ENCODE peak calls at places on chromosomes 4 and X, in nine cellular contexts. A, R, M, Q, S, C, F, X and N are unnamed samples. For H3K36me3 and H3K4me1, the result is how much of the 10 kb centered on the place peaks cover.

GRCh38 chrX:129737921-129738320 is 858 bp upstream of the XPNPEP2 start:
- DNase-seq in X (peak), F (no peak), M (no peak), C (no peak), Q (peak), A (no peak), S (no peak), R (no peak), N (no peak)

GRCh38 chrX:22313757-22314156 is 41.0 kb downstream of the CBLL2 start:
- DNase-seq in S (no peak), M (no peak), X (no peak), R (no peak), Q (no peak), F (no peak), C (no peak), A (no peak), N (no peak)

GRCh38 chr4:149409186-149410056 is 406.2 kb downstream of the IQCM start:
- DNase-seq in A (no peak), X (no peak), F (no peak), R (peak), Q (peak), S (no peak), C (peak), M (peak), N (no peak)

GRCh38 chr4:27123050-27123768 is 262.6 kb downstream of the STIM2 start:
- DNase-seq in F (peak), X (no peak), M (no peak), S (no peak), Q (no peak), C (no peak), R (peak), A (no peak), N (peak)

GRCh38 chr4:7237863-7238262 is 45.5 kb downstream of the SORCS2 start:
- DNase-seq in M (no peak), X (no peak), R (no peak), A (no peak), C (no peak), Q (no peak), F (no peak), S (no peak), N (no peak)

GRCh38 chr4:21034728-21035127 is 334.5 kb downstream of the PACRGL start:
- DNase-seq in C (no peak), Q (no peak), F (no peak), S (no peak), M (no peak), R (no peak), X (no peak), A (no peak), N (no peak)

GRCh38 chr4:189498457-189498856 is 442.2 kb upstream of the FRG1 start:
- DNase-seq in F (no peak), A (no peak), Q (no peak), X (no peak), S (no peak), R (no peak), C (no peak), M (no peak), N (no peak)

GRCh38 chr4:48543796-48544195 is 53.7 kb downstream of the ZAR1 start:
- DNase-seq in C (no peak), A (no peak), X (no peak), Q (no peak), F (no peak), R (no peak), S (no peak), M (no peak), N (no peak)

GRCh38 chrX:54640103-54640428 is 110.0 kb downstream of the GNL3L start:
- DNase-seq in R (no peak), M (no peak), A (no peak), X (no peak), S (no peak), C (no peak), F (no peak), Q (no peak), N (no peak)

GRCh38 chr4:153207561-153207960 is 3.3 kb downstream of the TRIM2 start:
- DNase-seq in R (no peak), X (peak), S (no peak), A (peak), M (no peak), Q (peak), F (peak), C (no peak), N (peak)

GRCh38 chr4:137370206-137370633 is 162.1 kb downstream of the PCDH18 start:
- DNase-seq in R (no peak), C (no peak), F (no peak), S (no peak), M (no peak), A (no peak), X (no peak), Q (peak), N (peak)

GRCh38 chrX:102651968-102652744 is 873 bp downstream of the GPRASP1 start:
- DNase-seq in M (peak), Q (peak), S (peak), X (peak), F (peak), C (peak), A (no peak), R (no peak), N (no peak)

GRCh38 chr4:168995537-168996295 is 14.3 kb downstream of the CBR4 start:
- DNase-seq in X (no peak), A (no peak), R (no peak), F (peak), Q (peak), M (no peak), S (no peak), C (no peak), N (no peak)

GRCh38 chr4:173135241-173135847 is 33.3 kb upstream of the GALNT7 start:
- DNase-seq in Q (peak), M (no peak), R (no peak), X (no peak), S (no peak), F (no peak), A (no peak), C (no peak), N (no peak)

GRCh38 chr4:145954924-145955339 is 16.3 kb upstream of the ZNF827 start:
- DNase-seq in M (no peak), C (no peak), X (peak), A (no peak), Q (peak), S (no peak), R (peak), F (no peak), N (no peak)

GRCh38 chrX:75303795-75304194 is 29.9 kb downstream of the UPRT start:
- DNase-seq in M (no peak), F (no peak), Q (peak), R (no peak), C (no peak), X (no peak), A (no peak), S (no peak), N (peak)

GRCh38 chrX:155767101-155767878 is 113.9 kb upstream of the VAMP7 start:
- DNase-seq in A (peak), Q (peak), M (peak), X (peak), C (peak), F (peak), R (peak), S (peak), N (peak)

GRCh38 chrX:6990552-6991193 is 156.8 kb upstream of the STS start:
- DNase-seq in F (no peak), A (no peak), Q (no peak), R (no peak), S (no peak), M (no peak), X (peak), C (no peak), N (no peak)

GRCh38 chrX:966396-967070 is 245.9 kb downstream of the CRLF2 start:
- DNase-seq in C (no peak), Q (no peak), M (no peak), F (no peak), S (no peak), X (no peak), R (no peak), A (no peak), N (no peak)

GRCh38 chr4:57147335-57148060 is 37.3 kb upstream of the IGFBP7 start:
- DNase-seq in X (no peak), R (no peak), M (no peak), S (no peak), A (no peak), C (no peak), F (no peak), Q (peak), N (no peak)

GRCh38 chr4:61273237-61273636 is 73.1 kb downstream of the ADGRL3 start:
- DNase-seq in S (peak), X (no peak), Q (peak), R (no peak), A (no peak), C (peak), M (no peak), F (no peak), N (no peak)

GRCh38 chr4:4990857-4991540 is 28.3 kb downstream of the CYTL1 start:
- DNase-seq in R (peak), A (peak), M (peak), Q (peak), X (peak), C (peak), S (peak), F (peak), N (no peak)

GRCh38 chr4:113878718-113879117 is 100.7 kb downstream of the ARSJ start:
- DNase-seq in Q (peak), M (no peak), F (no peak), X (no peak), S (no peak), C (no peak), R (no peak), A (no peak), N (peak)

GRCh38 chr4:119728692-119729593 is 100.3 kb upstream of the PDE5A start:
- DNase-seq in Q (no peak), F (no peak), X (no peak), C (no peak), R (no peak), M (no peak), S (no peak), A (no peak), N (no peak)

GRCh38 chrX:16712116-16712824 is at the start of gene CTPS2:
- DNase-seq in S (peak), Q (peak), C (peak), F (peak), A (peak), R (no peak), X (peak), M (peak), N (peak)

GRCh38 chrX:120365320-120365719 is 3.4 kb downstream of the ATP1B4 start:
- DNase-seq in F (peak), M (peak), R (no peak), X (peak), S (no peak), A (peak), Q (peak), C (peak), N (no peak)

GRCh38 chrX:43970528-43970927 is 2.7 kb downstream of the NDP start:
- DNase-seq in R (no peak), C (no peak), Q (no peak), M (no peak), F (no peak), A (no peak), S (no peak), X (no peak), N (no peak)

GRCh38 chrX:45400380-45400779 is 199.7 kb upstream of the DIPK2B start:
- DNase-seq in Q (peak), M (no peak), F (no peak), C (no peak), X (no peak), R (no peak), S (no peak), A (no peak), N (no peak)

GRCh38 chrX:63299596-63299995 is 51.5 kb downstream of the SPIN4 start:
- DNase-seq in C (no peak), M (no peak), S (no peak), X (no peak), Q (no peak), R (no peak), F (no peak), A (no peak), N (no peak)
- H3K36me3 ChIP-seq in C (under half), M (under half), S (under half), X (under half), Q (under half), R (under half), F (under half), A (under half), N (under half)

GRCh38 chr4:94446386-94446785 is 5.4 kb upstream of the PDLIM5 start:
- DNase-seq in A (no peak), R (no peak), Q (peak), X (no peak), M (no peak), C (no peak), S (no peak), F (no peak), N (no peak)

GRCh38 chr4:94444771-94445170 is 7.0 kb upstream of the PDLIM5 start:
- DNase-seq in X (no peak), A (no peak), M (no peak), Q (no peak), S (no peak), F (no peak), C (no peak), R (no peak), N (no peak)

GRCh38 chr4:94448815-94449375 is 2.8 kb upstream of the PDLIM5 start:
- DNase-seq in X (no peak), C (no peak), F (no peak), Q (no peak), M (no peak), S (no peak), A (no peak), R (no peak), N (no peak)

GRCh38 chr4:94451051-94451404 is 714 bp upstream of the PDLIM5 start:
- DNase-seq in S (no peak), Q (peak), F (no peak), M (no peak), R (no peak), X (no peak), A (no peak), C (no peak), N (no peak)

DNA sequence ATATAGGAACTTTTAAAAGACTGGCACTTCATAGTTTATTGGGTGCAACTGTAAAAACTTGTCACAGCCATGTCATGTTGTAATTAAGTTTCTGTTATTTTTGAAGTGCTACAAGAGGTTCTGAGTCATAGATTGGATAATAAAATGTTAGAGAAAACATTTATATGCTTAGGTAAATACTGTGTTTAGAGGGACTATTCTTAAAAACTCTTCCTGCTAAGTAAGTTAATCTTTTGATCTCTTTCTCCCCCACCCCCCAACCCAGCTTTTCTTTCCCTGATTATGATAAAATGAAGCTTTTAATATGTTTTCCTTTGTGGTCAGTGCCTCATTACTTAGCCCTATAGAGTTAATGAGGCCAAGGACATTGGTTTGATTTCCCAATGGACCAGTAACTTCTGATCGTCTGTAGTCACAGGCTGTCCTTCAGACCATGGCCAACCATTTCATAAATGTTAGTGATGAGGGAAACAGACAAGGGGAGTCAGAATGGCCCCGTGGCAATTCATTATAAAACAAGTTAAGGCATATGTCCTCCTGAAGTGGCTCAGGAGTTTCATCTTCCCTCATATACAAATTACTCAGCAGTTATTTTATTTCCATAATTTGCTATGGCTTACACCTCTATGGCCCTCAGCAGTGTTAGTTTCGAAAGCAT is 3.9 kb upstream of the PDLIM5 start:
- DNase-seq in C (no peak), Q (no peak), R (no peak), X (no peak), S (no peak), M (no peak), F (no peak), A (no peak), N (peak)
- H3K4me3 ChIP-seq in C (no peak), Q (no peak), R (no peak), X (no peak), S (no peak), M (no peak), F (no peak), A (no peak), N (no peak)

GRCh38 chrX:2520539-2520938 is 19.8 kb upstream of the DHRSX start:
- DNase-seq in C (no peak), R (no peak), Q (no peak), S (no peak), F (no peak), A (no peak), M (no peak), X (no peak), N (no peak)
- H3K4me1 ChIP-seq in C (under half), R (under half), Q (under half), S (under half), F (under half), A (under half), M (under half), X (under half), N (under half)

GRCh38 chr4:75963558-75963957 is 22.7 kb upstream of the NAAA start:
- DNase-seq in C (no peak), X (no peak), S (no peak), R (no peak), F (no peak), A (no peak), Q (no peak), M (no peak), N (no peak)
- H3K36me3 ChIP-seq in C (half or more), X (half or more), S (half or more), R (under half), F (under half), A (half or more), Q (half or more), M (under half), N (half or more)

GRCh38 chrX:123361371-123361770 is 177.3 kb downstream of the GRIA3 start:
- DNase-seq in Q (no peak), S (no peak), F (no peak), A (no peak), C (no peak), M (no peak), R (no peak), X (no peak), N (peak)

GRCh38 chrX:123358457-123358856 is 174.4 kb downstream of the GRIA3 start:
- DNase-seq in F (no peak), X (no peak), Q (no peak), M (no peak), A (no peak), S (no peak), C (no peak), R (no peak), N (no peak)

GRCh38 chrX:123357941-123358340 is 173.9 kb downstream of the GRIA3 start:
- DNase-seq in C (no peak), X (no peak), A (no peak), R (no peak), M (no peak), Q (no peak), F (no peak), S (no peak), N (no peak)
- H3K4me3 ChIP-seq in C (no peak), X (no peak), A (no peak), R (no peak), M (no peak), Q (no peak), F (no peak), S (no peak), N (no peak)

GRCh38 chr4:184536070-184536880 is 61.9 kb upstream of the IRF2 start:
- DNase-seq in M (no peak), Q (no peak), F (peak), S (no peak), X (no peak), A (no peak), C (no peak), R (no peak), N (no peak)
- H3K4me1 ChIP-seq in M (under half), Q (under half), F (under half), S (under half), X (under half), A (under half), C (under half), R (under half), N (under half)